ENCODE peak calls at places on chromosomes 7 and 10, in seven cellular contexts. One of them, this sample, is unnamed.

GRCh38 chr10:121607310-121608055 is 9.2 kb upstream of the FGFR2 start:
- DNase-seq in stomach: no peak
- DNase-seq in uterus: no peak
- DNase-seq in right lobe of liver: no peak
- DNase-seq in tibial nerve: no peak
- DNase-seq in GM12878: no peak
- DNase-seq in gastrocnemius medialis: no peak
- DNase-seq in this sample: no peak

GRCh38 chr10:79342811-79343541 is 4.3 kb upstream of the PPIF start:
- DNase-seq in stomach: peak
- DNase-seq in uterus: no peak
- DNase-seq in right lobe of liver: no peak
- DNase-seq in tibial nerve: no peak
- DNase-seq in GM12878: no peak
- DNase-seq in gastrocnemius medialis: no peak
- DNase-seq in this sample: peak

GRCh38 chr10:24722131-24722675 is 1.5 kb downstream of the ARHGAP21 start:
- DNase-seq in stomach: no peak
- DNase-seq in uterus: no peak
- DNase-seq in right lobe of liver: no peak
- DNase-seq in tibial nerve: no peak
- DNase-seq in GM12878: no peak
- DNase-seq in gastrocnemius medialis: no peak
- DNase-seq in this sample: no peak

GRCh38 chr10:11003739-11004515 is 13.7 kb upstream of the CELF2 start:
- DNase-seq in stomach: no peak
- DNase-seq in uterus: no peak
- DNase-seq in right lobe of liver: no peak
- DNase-seq in tibial nerve: peak
- DNase-seq in GM12878: no peak
- DNase-seq in gastrocnemius medialis: no peak
- DNase-seq in this sample: no peak

GRCh38 chr7:155858521-155859061 is 46.3 kb upstream of the SHH start:
- DNase-seq in stomach: peak
- DNase-seq in uterus: no peak
- DNase-seq in right lobe of liver: no peak
- DNase-seq in tibial nerve: no peak
- DNase-seq in GM12878: no peak
- DNase-seq in gastrocnemius medialis: no peak
- DNase-seq in this sample: peak

GRCh38 chr10:58266826-58267712 is 625 bp downstream of the IPMK start:
- DNase-seq in stomach: peak
- DNase-seq in uterus: peak
- DNase-seq in right lobe of liver: peak
- DNase-seq in tibial nerve: peak
- DNase-seq in GM12878: no peak
- DNase-seq in gastrocnemius medialis: peak
- DNase-seq in this sample: peak

GRCh38 chr10:124465003-124465776 is 3.6 kb downstream of the LHPP start:
- DNase-seq in stomach: no peak
- DNase-seq in uterus: no peak
- DNase-seq in right lobe of liver: no peak
- DNase-seq in tibial nerve: no peak
- DNase-seq in GM12878: peak
- DNase-seq in gastrocnemius medialis: no peak
- DNase-seq in this sample: no peak

GRCh38 chr10:89480047-89480446 is 55.3 kb downstream of the SLC16A12 start:
- DNase-seq in stomach: no peak
- DNase-seq in uterus: no peak
- DNase-seq in right lobe of liver: no peak
- DNase-seq in tibial nerve: peak
- DNase-seq in GM12878: no peak
- DNase-seq in gastrocnemius medialis: no peak
- DNase-seq in this sample: no peak

GRCh38 chr7:130875265-130875741 is 141.3 kb upstream of the KLF14 start:
- DNase-seq in stomach: peak
- DNase-seq in uterus: no peak
- DNase-seq in right lobe of liver: peak
- DNase-seq in tibial nerve: no peak
- DNase-seq in GM12878: no peak
- DNase-seq in gastrocnemius medialis: no peak
- DNase-seq in this sample: no peak

GRCh38 chr10:3820255-3820654 is 35.2 kb upstream of the KLF6 start:
- DNase-seq in stomach: no peak
- DNase-seq in uterus: no peak
- DNase-seq in right lobe of liver: no peak
- DNase-seq in tibial nerve: no peak
- DNase-seq in GM12878: no peak
- DNase-seq in gastrocnemius medialis: no peak
- DNase-seq in this sample: no peak

GRCh38 chr10:21732067-21732772 is 198.2 kb downstream of the MLLT10 start:
- DNase-seq in stomach: no peak
- DNase-seq in uterus: peak
- DNase-seq in right lobe of liver: peak
- DNase-seq in tibial nerve: peak
- DNase-seq in GM12878: no peak
- DNase-seq in gastrocnemius medialis: peak
- DNase-seq in this sample: no peak

GRCh38 chr10:17406036-17406834 is 48.2 kb downstream of the ST8SIA6 start:
- DNase-seq in stomach: no peak
- DNase-seq in uterus: no peak
- DNase-seq in right lobe of liver: no peak
- DNase-seq in tibial nerve: no peak
- DNase-seq in GM12878: no peak
- DNase-seq in gastrocnemius medialis: no peak
- DNase-seq in this sample: no peak

GRCh38 chr10:3192856-3193635 is 20.5 kb upstream of the PITRM1 start:
- DNase-seq in stomach: peak
- DNase-seq in uterus: peak
- DNase-seq in right lobe of liver: no peak
- DNase-seq in tibial nerve: peak
- DNase-seq in GM12878: no peak
- DNase-seq in gastrocnemius medialis: no peak
- DNase-seq in this sample: peak

GRCh38 chr7:151823783-151824182 is 53.1 kb downstream of the PRKAG2 start:
- DNase-seq in stomach: no peak
- DNase-seq in uterus: no peak
- DNase-seq in right lobe of liver: no peak
- DNase-seq in tibial nerve: no peak
- DNase-seq in GM12878: no peak
- DNase-seq in gastrocnemius medialis: no peak
- DNase-seq in this sample: no peak

GRCh38 chr7:151822541-151823181 is 54.3 kb downstream of the PRKAG2 start:
- DNase-seq in stomach: no peak
- DNase-seq in uterus: no peak
- DNase-seq in right lobe of liver: peak
- DNase-seq in tibial nerve: no peak
- DNase-seq in GM12878: no peak
- DNase-seq in gastrocnemius medialis: no peak
- DNase-seq in this sample: no peak

GRCh38 chr7:151825711-151826110 is 51.2 kb downstream of the PRKAG2 start:
- DNase-seq in stomach: no peak
- DNase-seq in uterus: no peak
- DNase-seq in right lobe of liver: peak
- DNase-seq in tibial nerve: no peak
- DNase-seq in GM12878: no peak
- DNase-seq in gastrocnemius medialis: no peak
- DNase-seq in this sample: no peak

GRCh38 chr7:151821806-151822540 is 54.9 kb downstream of the PRKAG2 start:
- DNase-seq in stomach: no peak
- DNase-seq in uterus: no peak
- DNase-seq in right lobe of liver: peak
- DNase-seq in tibial nerve: no peak
- DNase-seq in GM12878: no peak
- DNase-seq in gastrocnemius medialis: no peak
- DNase-seq in this sample: no peak

DNA sequence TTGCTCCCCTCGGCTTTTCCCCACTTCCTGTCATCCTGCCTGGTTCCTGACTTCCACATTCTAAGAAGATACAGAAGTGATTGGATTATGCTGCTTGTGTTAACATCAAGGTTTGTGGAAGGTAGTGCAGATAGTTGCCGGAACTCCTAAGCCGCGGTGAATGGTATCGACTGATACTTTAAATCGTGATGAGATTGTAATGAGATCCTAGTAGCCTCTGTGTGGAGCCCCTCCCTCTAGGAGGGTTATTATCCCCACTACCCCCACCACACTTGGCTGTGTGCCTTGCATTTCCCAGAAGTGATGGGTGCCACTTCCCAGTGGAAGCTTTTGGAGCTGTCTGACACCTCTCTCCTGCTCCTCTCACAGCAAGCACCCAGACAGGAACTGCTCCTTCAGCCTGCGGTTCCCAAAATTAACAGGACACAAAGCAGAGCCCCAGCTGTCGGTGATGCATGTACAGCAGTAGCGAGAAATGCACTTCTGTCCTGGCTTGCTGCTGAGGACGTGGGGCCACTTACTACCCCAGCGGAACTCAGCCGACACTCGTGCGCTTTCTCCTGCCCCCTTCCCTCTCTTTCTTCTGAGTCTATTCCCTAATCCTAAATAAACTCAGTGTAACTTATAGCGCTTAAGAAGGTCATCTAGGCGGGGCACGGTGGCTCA is 52.5 kb downstream of the PRKAG2 start:
- DNase-seq in stomach: no peak
- DNase-seq in uterus: peak
- DNase-seq in right lobe of liver: no peak
- DNase-seq in tibial nerve: no peak
- DNase-seq in GM12878: no peak
- DNase-seq in gastrocnemius medialis: no peak
- DNase-seq in this sample: no peak
- H3K4me3 ChIP-seq in stomach: peak
- H3K4me3 ChIP-seq in uterus: no peak
- H3K4me3 ChIP-seq in right lobe of liver: no peak
- H3K4me3 ChIP-seq in tibial nerve: no peak
- H3K4me3 ChIP-seq in GM12878: no peak
- H3K4me3 ChIP-seq in gastrocnemius medialis: no peak
- H3K4me3 ChIP-seq in this sample: no peak

DNA sequence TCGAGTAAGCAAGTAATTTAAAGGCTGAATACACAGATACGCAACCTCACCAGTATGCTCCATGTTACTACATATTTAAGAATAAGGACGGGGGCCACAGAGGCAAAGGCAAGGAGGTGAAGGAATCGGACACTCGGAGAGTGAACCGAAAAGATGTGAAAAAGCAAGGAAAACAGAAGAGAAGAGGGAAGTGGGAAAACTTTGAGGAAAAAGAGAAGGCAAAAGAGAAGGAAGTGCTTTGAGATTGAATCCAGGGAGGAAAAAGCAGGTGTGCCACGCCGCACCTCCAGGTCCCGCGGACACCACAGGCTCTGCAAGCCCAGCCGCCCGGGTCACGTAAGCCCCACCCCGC is 367 bp upstream of the AVL9 start:
- DNase-seq in stomach: no peak
- DNase-seq in uterus: no peak
- DNase-seq in right lobe of liver: no peak
- DNase-seq in tibial nerve: peak
- DNase-seq in GM12878: no peak
- DNase-seq in gastrocnemius medialis: no peak
- DNase-seq in this sample: no peak
- TF ChIP-seq POLR2A in stomach: no peak
- TF ChIP-seq POLR2A in uterus: no peak
- TF ChIP-seq POLR2A in right lobe of liver: no peak
- TF ChIP-seq POLR2A in tibial nerve: no peak
- TF ChIP-seq POLR2A in GM12878: peak
- TF ChIP-seq POLR2A in gastrocnemius medialis: no peak
- TF ChIP-seq POLR2A in this sample: no peak

GRCh38 chr10:119919823-119920222 is 27.3 kb downstream of the SEC23IP start:
- DNase-seq in stomach: no peak
- DNase-seq in uterus: no peak
- DNase-seq in right lobe of liver: no peak
- DNase-seq in tibial nerve: no peak
- DNase-seq in GM12878: peak
- DNase-seq in gastrocnemius medialis: no peak
- DNase-seq in this sample: no peak

GRCh38 chr10:119919271-119919670 is 26.7 kb downstream of the SEC23IP start:
- DNase-seq in stomach: no peak
- DNase-seq in uterus: no peak
- DNase-seq in right lobe of liver: no peak
- DNase-seq in tibial nerve: no peak
- DNase-seq in GM12878: no peak
- DNase-seq in gastrocnemius medialis: no peak
- DNase-seq in this sample: no peak

DNA sequence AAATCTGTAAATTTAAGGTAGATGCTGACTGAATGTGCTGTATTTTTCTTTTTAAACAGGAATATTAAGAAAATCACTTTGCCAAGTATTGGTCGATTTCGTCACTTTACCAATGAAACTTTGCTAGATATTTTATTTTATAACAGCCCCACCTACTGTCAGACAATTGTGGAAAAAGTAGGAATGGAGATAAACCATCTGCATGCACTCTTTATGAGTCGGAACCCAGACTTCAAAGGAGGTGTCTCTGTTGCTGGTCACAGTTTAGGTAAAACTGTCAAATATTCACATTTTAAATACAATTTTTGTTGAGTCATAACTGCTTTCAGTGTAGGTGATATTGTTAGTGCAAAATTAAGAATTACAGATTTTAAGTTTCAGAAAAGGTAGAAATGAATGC is 25.2 kb downstream of the SEC23IP start:
- DNase-seq in stomach: no peak
- DNase-seq in uterus: no peak
- DNase-seq in right lobe of liver: no peak
- DNase-seq in tibial nerve: no peak
- DNase-seq in GM12878: no peak
- DNase-seq in gastrocnemius medialis: no peak
- DNase-seq in this sample: no peak
- TF ChIP-seq CTCF in stomach: no peak
- TF ChIP-seq CTCF in uterus: no peak
- TF ChIP-seq CTCF in right lobe of liver: no peak
- TF ChIP-seq CTCF in tibial nerve: no peak
- TF ChIP-seq CTCF in GM12878: no peak
- TF ChIP-seq CTCF in gastrocnemius medialis: no peak
- TF ChIP-seq CTCF in this sample: no peak

GRCh38 chr7:96899108-96899507 is 106.2 kb upstream of the DLX6 start:
- DNase-seq in stomach: no peak
- DNase-seq in uterus: no peak
- DNase-seq in right lobe of liver: no peak
- DNase-seq in tibial nerve: no peak
- DNase-seq in GM12878: no peak
- DNase-seq in gastrocnemius medialis: no peak
- DNase-seq in this sample: no peak
- H3K4me3 ChIP-seq in stomach: no peak
- H3K4me3 ChIP-seq in uterus: no peak
- H3K4me3 ChIP-seq in right lobe of liver: no peak
- H3K4me3 ChIP-seq in tibial nerve: no peak
- H3K4me3 ChIP-seq in GM12878: no peak
- H3K4me3 ChIP-seq in gastrocnemius medialis: no peak
- H3K4me3 ChIP-seq in this sample: no peak

This sample was measured in lower leg skin.